ENCODE peak calls at places on chromosomes 3 and 15, in four cellular contexts. One of them, this sample, is unnamed.
A peak's percentile ranks its signal among the peaks of the same experiment; 100 is the strongest.

GRCh38 chr3:181730364-181730763 is 18.6 kb downstream of the SOX2 start:
- DNase-seq in mesendoderm: no peak
- DNase-seq in lower lobe of right lung: no peak
- DNase-seq in posterior vena cava: no peak
- DNase-seq in this sample: no peak

GRCh38 chr15:49904296-49904695 is 214.7 kb downstream of the ATP8B4 start:
- DNase-seq in lower lobe of right lung: no peak
- DNase-seq in posterior vena cava: no peak
- DNase-seq in mesendoderm: no peak
- DNase-seq in this sample: no peak

GRCh38 chr3:133444071-133444774 is 44.4 kb downstream of the BFSP2 start:
- DNase-seq in mesendoderm: no peak
- DNase-seq in lower lobe of right lung: no peak
- DNase-seq in posterior vena cava: no peak
- DNase-seq in this sample: no peak

GRCh38 chr15:74227968-74228722 is 8.0 kb upstream of the CCDC33 start:
- DNase-seq in mesendoderm: no peak
- DNase-seq in lower lobe of right lung: no peak
- DNase-seq in posterior vena cava: no peak
- DNase-seq in this sample: no peak

GRCh38 chr15:67884514-67885225 is 44.8 kb upstream of the RNU6-1 start:
- DNase-seq in lower lobe of right lung: peak; percentile 91
- DNase-seq in posterior vena cava: peak; percentile 94
- DNase-seq in mesendoderm: peak; percentile 80
- DNase-seq in this sample: peak; percentile 97

GRCh38 chr15:62417444-62417843 is 252.4 kb upstream of the C2CD4B start:
- DNase-seq in mesendoderm: no peak
- DNase-seq in lower lobe of right lung: no peak
- DNase-seq in posterior vena cava: no peak
- DNase-seq in this sample: peak; percentile 4

GRCh38 chr15:47685141-47685870 is 32.0 kb upstream of the SEMA6D start:
- DNase-seq in posterior vena cava: no peak
- DNase-seq in mesendoderm: peak; percentile 67
- DNase-seq in lower lobe of right lung: no peak
- DNase-seq in this sample: no peak

GRCh38 chr3:52792961-52793695 is 1.5 kb upstream of the ITIH3 start:
- DNase-seq in posterior vena cava: no peak
- DNase-seq in mesendoderm: no peak
- DNase-seq in lower lobe of right lung: no peak
- DNase-seq in this sample: no peak

GRCh38 chr3:145017959-145018358 is 1046.3 kb downstream of the DIPK2A start:
- DNase-seq in lower lobe of right lung: no peak
- DNase-seq in mesendoderm: peak; percentile 36
- DNase-seq in posterior vena cava: no peak
- DNase-seq in this sample: no peak

GRCh38 chr3:17142516-17142915 is 257.8 kb downstream of the PLCL2 start:
- DNase-seq in posterior vena cava: no peak
- DNase-seq in lower lobe of right lung: no peak
- DNase-seq in mesendoderm: no peak
- DNase-seq in this sample: peak; percentile 67

GRCh38 chr15:59349715-59350420 is 22.8 kb downstream of the MYO1E start:
- DNase-seq in mesendoderm: peak; percentile 90
- DNase-seq in posterior vena cava: no peak
- DNase-seq in lower lobe of right lung: no peak
- DNase-seq in this sample: no peak

GRCh38 chr3:188164248-188164687 is 10.3 kb downstream of the LPP start:
- DNase-seq in posterior vena cava: no peak
- DNase-seq in lower lobe of right lung: no peak
- DNase-seq in mesendoderm: no peak
- DNase-seq in this sample: no peak

GRCh38 chr3:184129012-184129411 is 6.1 kb upstream of the EIF2B5 start:
- DNase-seq in mesendoderm: peak; percentile 74
- DNase-seq in lower lobe of right lung: peak; percentile 65
- DNase-seq in posterior vena cava: no peak
- DNase-seq in this sample: no peak

GRCh38 chr15:56608140-56608778 is 125.0 kb downstream of the ZNF280D start:
- DNase-seq in posterior vena cava: no peak
- DNase-seq in lower lobe of right lung: no peak
- DNase-seq in mesendoderm: no peak
- DNase-seq in this sample: no peak

GRCh38 chr15:101346928-101347327 is 51.9 kb upstream of the SNRPA1 start:
- DNase-seq in mesendoderm: no peak
- DNase-seq in posterior vena cava: no peak
- DNase-seq in lower lobe of right lung: no peak
- DNase-seq in this sample: no peak

GRCh38 chr3:178847170-178847569 is 224.4 kb downstream of the ZMAT3 start:
- DNase-seq in posterior vena cava: no peak
- DNase-seq in mesendoderm: no peak
- DNase-seq in lower lobe of right lung: no peak
- DNase-seq in this sample: no peak

GRCh38 chr3:107797586-107797985 is 274.8 kb downstream of the BBX start:
- DNase-seq in mesendoderm: no peak
- DNase-seq in lower lobe of right lung: no peak
- DNase-seq in posterior vena cava: no peak
- DNase-seq in this sample: no peak

GRCh38 chr15:49435201-49435600 is 12.2 kb downstream of the FGF7 start:
- DNase-seq in posterior vena cava: no peak
- DNase-seq in mesendoderm: no peak
- DNase-seq in lower lobe of right lung: no peak
- DNase-seq in this sample: no peak

GRCh38 chr3:43222594-43222993 is 63.7 kb upstream of the SNRK start:
- DNase-seq in posterior vena cava: no peak
- DNase-seq in mesendoderm: no peak
- DNase-seq in lower lobe of right lung: no peak
- DNase-seq in this sample: no peak

GRCh38 chr3:157127831-157128767 is 31.8 kb downstream of the CCNL1 start:
- DNase-seq in mesendoderm: peak; percentile 86
- DNase-seq in lower lobe of right lung: peak; percentile 77
- DNase-seq in posterior vena cava: peak; percentile 93
- DNase-seq in this sample: no peak

GRCh38 chr3:175737646-175738572 is 878.8 kb downstream of the NAALADL2 start:
- DNase-seq in mesendoderm: no peak
- DNase-seq in posterior vena cava: no peak
- DNase-seq in lower lobe of right lung: no peak
- DNase-seq in this sample: no peak